ENCODE peak calls at places on chromosomes 1 and 21, in four cellular contexts. One of them, this sample, is unnamed.

GRCh38 chr1:36168538-36168937 is 12.6 kb downstream of the MAP7D1 start:
- DNase-seq in pulmonary artery endothelial cell: no peak
- DNase-seq in foreskin fibroblast: no peak
- DNase-seq in brain microvascular endothelial cell: no peak
- DNase-seq in this sample: no peak

GRCh38 chr1:78006491-78006890 is 1.8 kb downstream of the DNAJB4 start:
- DNase-seq in pulmonary artery endothelial cell: no peak
- DNase-seq in foreskin fibroblast: no peak
- DNase-seq in brain microvascular endothelial cell: no peak
- DNase-seq in this sample: no peak

GRCh38 chr1:95340056-95340455 is 106.0 kb downstream of the RWDD3 start:
- DNase-seq in pulmonary artery endothelial cell: no peak
- DNase-seq in foreskin fibroblast: no peak
- DNase-seq in brain microvascular endothelial cell: no peak
- DNase-seq in this sample: no peak

GRCh38 chr1:180358649-180359048 is 128.6 kb downstream of the LHX4 start:
- DNase-seq in pulmonary artery endothelial cell: no peak
- DNase-seq in foreskin fibroblast: peak; percentile 18
- DNase-seq in brain microvascular endothelial cell: peak; percentile 25
- DNase-seq in this sample: peak; percentile 9

GRCh38 chr1:30911061-30911954 is 2.8 kb upstream of the SDC3 start:
- DNase-seq in pulmonary artery endothelial cell: peak; percentile 35
- DNase-seq in foreskin fibroblast: peak; percentile 94
- DNase-seq in brain microvascular endothelial cell: peak; percentile 71
- DNase-seq in this sample: peak; percentile 79

GRCh38 chr1:152487871-152488270 is 22.7 kb upstream of the LCE5A start:
- DNase-seq in pulmonary artery endothelial cell: no peak
- DNase-seq in foreskin fibroblast: no peak
- DNase-seq in brain microvascular endothelial cell: no peak
- DNase-seq in this sample: no peak

GRCh38 chr1:52684545-52684944 is 13.6 kb downstream of the COA7 start:
- DNase-seq in pulmonary artery endothelial cell: no peak
- DNase-seq in foreskin fibroblast: no peak
- DNase-seq in brain microvascular endothelial cell: no peak
- DNase-seq in this sample: no peak

GRCh38 chr1:63317007-63317813 is 5.2 kb upstream of the FOXD3 start:
- DNase-seq in pulmonary artery endothelial cell: peak; percentile 11
- DNase-seq in foreskin fibroblast: peak; percentile 67
- DNase-seq in brain microvascular endothelial cell: peak; percentile 17
- DNase-seq in this sample: peak; percentile 82

GRCh38 chr1:239388578-239388977 is 2.2 kb downstream of the CHRM3 start:
- DNase-seq in pulmonary artery endothelial cell: no peak
- DNase-seq in foreskin fibroblast: peak; percentile 1
- DNase-seq in brain microvascular endothelial cell: no peak
- DNase-seq in this sample: no peak

GRCh38 chr1:33301273-33301984 is 19.5 kb downstream of the A3GALT2 start:
- DNase-seq in pulmonary artery endothelial cell: no peak
- DNase-seq in foreskin fibroblast: peak; percentile 58
- DNase-seq in brain microvascular endothelial cell: no peak
- DNase-seq in this sample: no peak

GRCh38 chr1:212630159-212630900 is 21.8 kb downstream of the ATF3 start:
- DNase-seq in pulmonary artery endothelial cell: no peak
- DNase-seq in foreskin fibroblast: peak; percentile 69
- DNase-seq in brain microvascular endothelial cell: no peak
- DNase-seq in this sample: peak; percentile 81

GRCh38 chr21:44932366-44933181 is 7.3 kb upstream of the SLX9 start:
- DNase-seq in pulmonary artery endothelial cell: no peak
- DNase-seq in foreskin fibroblast: peak; percentile 68
- DNase-seq in brain microvascular endothelial cell: no peak
- DNase-seq in this sample: no peak

GRCh38 chr1:34037856-34038255 is 127.2 kb downstream of the CSMD2 start:
- DNase-seq in pulmonary artery endothelial cell: no peak
- DNase-seq in foreskin fibroblast: no peak
- DNase-seq in brain microvascular endothelial cell: no peak
- DNase-seq in this sample: no peak

GRCh38 chr1:109240158-109241152 is 8.9 kb upstream of the CELSR2 start:
- DNase-seq in pulmonary artery endothelial cell: no peak
- DNase-seq in foreskin fibroblast: peak; percentile 85
- DNase-seq in brain microvascular endothelial cell: peak; percentile 77
- DNase-seq in this sample: no peak

GRCh38 chr1:5427026-5427613 is 565.1 kb downstream of the NPHP4 start:
- DNase-seq in pulmonary artery endothelial cell: no peak
- DNase-seq in foreskin fibroblast: no peak
- DNase-seq in brain microvascular endothelial cell: no peak
- DNase-seq in this sample: no peak

GRCh38 chr1:153030895-153031294 is at the start of gene SPRR1B:
- DNase-seq in pulmonary artery endothelial cell: no peak
- DNase-seq in foreskin fibroblast: no peak
- DNase-seq in brain microvascular endothelial cell: no peak
- DNase-seq in this sample: no peak

GRCh38 chr1:202200112-202200548 is 6.5 kb downstream of the LGR6 start:
- DNase-seq in pulmonary artery endothelial cell: no peak
- DNase-seq in foreskin fibroblast: peak; percentile 38
- DNase-seq in brain microvascular endothelial cell: no peak
- DNase-seq in this sample: no peak

GRCh38 chr1:27536004-27536757 is 46.2 kb upstream of the WASF2 start:
- DNase-seq in pulmonary artery endothelial cell: no peak
- DNase-seq in foreskin fibroblast: no peak
- DNase-seq in brain microvascular endothelial cell: no peak
- DNase-seq in this sample: no peak

GRCh38 chr1:234774971-234775370 is 165.0 kb upstream of the IRF2BP2 start:
- DNase-seq in pulmonary artery endothelial cell: no peak
- DNase-seq in foreskin fibroblast: no peak
- DNase-seq in brain microvascular endothelial cell: peak; percentile 59
- DNase-seq in this sample: no peak

GRCh38 chr1:24323281-24323680 is 4.1 kb downstream of the GRHL3 start:
- DNase-seq in pulmonary artery endothelial cell: no peak
- DNase-seq in foreskin fibroblast: no peak
- DNase-seq in brain microvascular endothelial cell: no peak
- DNase-seq in this sample: no peak

GRCh38 chr1:155139895-155140629 is at the start of gene DPM3:
- DNase-seq in pulmonary artery endothelial cell: peak; percentile 33
- DNase-seq in foreskin fibroblast: peak; percentile 91
- DNase-seq in brain microvascular endothelial cell: peak; percentile 68
- DNase-seq in this sample: peak; percentile 68

GRCh38 chr1:221637641-221638041 is 104.2 kb downstream of the DUSP10 start:
- DNase-seq in pulmonary artery endothelial cell: no peak
- DNase-seq in foreskin fibroblast: peak; percentile 52
- DNase-seq in brain microvascular endothelial cell: no peak
- DNase-seq in this sample: no peak

GRCh38 chr1:112579801-112580510 is 39.0 kb downstream of the ST7L start:
- DNase-seq in pulmonary artery endothelial cell: no peak
- DNase-seq in foreskin fibroblast: peak; percentile 35
- DNase-seq in brain microvascular endothelial cell: no peak
- DNase-seq in this sample: no peak

GRCh38 chr1:196466656-196467055 is 141.6 kb downstream of the KCNT2 start:
- DNase-seq in pulmonary artery endothelial cell: no peak
- DNase-seq in foreskin fibroblast: peak; percentile 85
- DNase-seq in brain microvascular endothelial cell: peak; percentile 43
- DNase-seq in this sample: no peak

GRCh38 chr1:201585099-201585498 is 46.2 kb downstream of the NAV1 start:
- DNase-seq in pulmonary artery endothelial cell: no peak
- DNase-seq in foreskin fibroblast: peak; percentile 56
- DNase-seq in brain microvascular endothelial cell: peak; percentile 29
- DNase-seq in this sample: no peak

GRCh38 chr1:173295995-173296394 is 88.9 kb upstream of the TNFSF4 start:
- DNase-seq in pulmonary artery endothelial cell: no peak
- DNase-seq in foreskin fibroblast: peak; percentile 38
- DNase-seq in brain microvascular endothelial cell: peak; percentile 32
- DNase-seq in this sample: no peak

GRCh38 chr1:101996830-101997485 is at the start of gene OLFM3:
- DNase-seq in pulmonary artery endothelial cell: no peak
- DNase-seq in foreskin fibroblast: no peak
- DNase-seq in brain microvascular endothelial cell: peak; percentile 3
- DNase-seq in this sample: no peak

GRCh38 chr1:61318319-61319125 is 236.2 kb downstream of the NFIA start:
- DNase-seq in pulmonary artery endothelial cell: peak; percentile 66
- DNase-seq in foreskin fibroblast: peak; percentile 79
- DNase-seq in brain microvascular endothelial cell: peak; percentile 57
- DNase-seq in this sample: no peak

GRCh38 chr1:27527223-27527856 is 37.4 kb upstream of the WASF2 start:
- DNase-seq in pulmonary artery endothelial cell: no peak
- DNase-seq in foreskin fibroblast: peak; percentile 78
- DNase-seq in brain microvascular endothelial cell: no peak
- DNase-seq in this sample: peak; percentile 86

GRCh38 chr21:29221259-29221744 is 77.4 kb upstream of the BACH1 start:
- DNase-seq in pulmonary artery endothelial cell: no peak
- DNase-seq in foreskin fibroblast: no peak
- DNase-seq in brain microvascular endothelial cell: peak; percentile 97
- DNase-seq in this sample: no peak

GRCh38 chr1:46020005-46020404 is 112.4 kb downstream of the PIK3R3 start:
- DNase-seq in pulmonary artery endothelial cell: no peak
- DNase-seq in foreskin fibroblast: no peak
- DNase-seq in brain microvascular endothelial cell: no peak
- DNase-seq in this sample: no peak

GRCh38 chr1:9746211-9746610 is 77.6 kb downstream of the CLSTN1 start:
- DNase-seq in pulmonary artery endothelial cell: no peak
- DNase-seq in foreskin fibroblast: peak; percentile 51
- DNase-seq in brain microvascular endothelial cell: no peak
- DNase-seq in this sample: no peak

GRCh38 chr1:84174051-84174556 is 30.0 kb downstream of the PRKACB start:
- DNase-seq in pulmonary artery endothelial cell: peak; percentile 85
- DNase-seq in foreskin fibroblast: peak; percentile 49
- DNase-seq in brain microvascular endothelial cell: peak; percentile 66
- DNase-seq in this sample: no peak

GRCh38 chr1:161905269-161905884 is 118.3 kb downstream of the OLFML2B start:
- DNase-seq in pulmonary artery endothelial cell: no peak
- DNase-seq in foreskin fibroblast: peak; percentile 33
- DNase-seq in brain microvascular endothelial cell: no peak
- DNase-seq in this sample: no peak

GRCh38 chr1:103160281-103160680 is 52.0 kb upstream of the COL11A1 start:
- DNase-seq in pulmonary artery endothelial cell: no peak
- DNase-seq in foreskin fibroblast: peak; percentile 3
- DNase-seq in brain microvascular endothelial cell: no peak
- DNase-seq in this sample: no peak

GRCh38 chr1:202229376-202229775 is 35.8 kb downstream of the LGR6 start:
- DNase-seq in pulmonary artery endothelial cell: no peak
- DNase-seq in foreskin fibroblast: no peak
- DNase-seq in brain microvascular endothelial cell: no peak
- DNase-seq in this sample: no peak

This sample was measured in NCI-H1436.